ENCODE peak calls at places on chromosomes 3 and 15, in six cellular contexts. One of them, this sample, is unnamed.

GRCh38 chr3:38001456-38002081 is 11.0 kb downstream of the VILL start:
- DNase-seq in HepG2: no peak
- DNase-seq in substantia nigra: no peak
- DNase-seq in lower lobe of right lung: no peak
- DNase-seq in psoas muscle: peak
- DNase-seq in body of pancreas: peak
- DNase-seq in this sample: no peak

GRCh38 chr3:112610121-112610520 is 30.8 kb downstream of the CCDC80 start:
- DNase-seq in HepG2: no peak
- DNase-seq in substantia nigra: no peak
- DNase-seq in lower lobe of right lung: no peak
- DNase-seq in psoas muscle: no peak
- DNase-seq in body of pancreas: no peak
- DNase-seq in this sample: no peak

GRCh38 chr3:53350652-53351051 is 3.3 kb upstream of the DCP1A start:
- DNase-seq in HepG2: peak
- DNase-seq in substantia nigra: no peak
- DNase-seq in lower lobe of right lung: no peak
- DNase-seq in psoas muscle: no peak
- DNase-seq in body of pancreas: no peak
- DNase-seq in this sample: no peak

GRCh38 chr15:79977431-79977940 is 6.5 kb upstream of the BCL2A1 start:
- DNase-seq in HepG2: no peak
- DNase-seq in substantia nigra: no peak
- DNase-seq in lower lobe of right lung: peak
- DNase-seq in psoas muscle: no peak
- DNase-seq in body of pancreas: no peak
- DNase-seq in this sample: no peak

GRCh38 chr15:41995476-41995855 is 23.1 kb upstream of the EHD4 start:
- DNase-seq in HepG2: no peak
- DNase-seq in substantia nigra: no peak
- DNase-seq in lower lobe of right lung: no peak
- DNase-seq in psoas muscle: peak
- DNase-seq in body of pancreas: no peak
- DNase-seq in this sample: no peak

GRCh38 chr3:187976361-187976900 is 177.5 kb upstream of the LPP start:
- DNase-seq in HepG2: no peak
- DNase-seq in substantia nigra: no peak
- DNase-seq in lower lobe of right lung: no peak
- DNase-seq in psoas muscle: no peak
- DNase-seq in body of pancreas: no peak
- DNase-seq in this sample: no peak

GRCh38 chr3:79264892-79265291 is 502.9 kb downstream of the ROBO1 start:
- DNase-seq in HepG2: no peak
- DNase-seq in substantia nigra: no peak
- DNase-seq in lower lobe of right lung: no peak
- DNase-seq in psoas muscle: no peak
- DNase-seq in body of pancreas: no peak
- DNase-seq in this sample: no peak

GRCh38 chr3:147191795-147192385 is 214.5 kb downstream of the ZIC4 start:
- DNase-seq in HepG2: peak
- DNase-seq in substantia nigra: no peak
- DNase-seq in lower lobe of right lung: no peak
- DNase-seq in psoas muscle: no peak
- DNase-seq in body of pancreas: peak
- DNase-seq in this sample: peak

GRCh38 chr3:71076361-71076997 is 507.0 kb downstream of the FOXP1 start:
- DNase-seq in HepG2: peak
- DNase-seq in substantia nigra: no peak
- DNase-seq in lower lobe of right lung: no peak
- DNase-seq in psoas muscle: no peak
- DNase-seq in body of pancreas: no peak
- DNase-seq in this sample: no peak

GRCh38 chr3:117510396-117510795 is 800.8 kb downstream of the TUSC7 start:
- DNase-seq in HepG2: no peak
- DNase-seq in substantia nigra: no peak
- DNase-seq in lower lobe of right lung: no peak
- DNase-seq in psoas muscle: no peak
- DNase-seq in body of pancreas: no peak
- DNase-seq in this sample: no peak

GRCh38 chr3:30282052-30282708 is 324.2 kb upstream of the TGFBR2 start:
- DNase-seq in HepG2: peak
- DNase-seq in substantia nigra: no peak
- DNase-seq in lower lobe of right lung: no peak
- DNase-seq in psoas muscle: no peak
- DNase-seq in body of pancreas: no peak
- DNase-seq in this sample: no peak

GRCh38 chr15:74584204-74584603 is 31.4 kb upstream of the CLK3 start:
- DNase-seq in HepG2: no peak
- DNase-seq in substantia nigra: no peak
- DNase-seq in lower lobe of right lung: no peak
- DNase-seq in psoas muscle: no peak
- DNase-seq in body of pancreas: no peak
- DNase-seq in this sample: no peak

GRCh38 chr15:70284438-70285214 is 186.9 kb upstream of the TLE3 start:
- DNase-seq in HepG2: no peak
- DNase-seq in substantia nigra: no peak
- DNase-seq in lower lobe of right lung: peak
- DNase-seq in psoas muscle: no peak
- DNase-seq in body of pancreas: peak
- DNase-seq in this sample: no peak

GRCh38 chr15:65289261-65289854 is 2.7 kb upstream of the PARP16 start:
- DNase-seq in HepG2: no peak
- DNase-seq in substantia nigra: no peak
- DNase-seq in lower lobe of right lung: no peak
- DNase-seq in psoas muscle: no peak
- DNase-seq in body of pancreas: no peak
- DNase-seq in this sample: no peak

GRCh38 chr3:88005066-88005465 is 53.7 kb downstream of the CGGBP1 start:
- DNase-seq in HepG2: no peak
- DNase-seq in substantia nigra: no peak
- DNase-seq in lower lobe of right lung: no peak
- DNase-seq in psoas muscle: no peak
- DNase-seq in body of pancreas: no peak
- DNase-seq in this sample: no peak

GRCh38 chr3:131402391-131403039 is 20.9 kb downstream of the NUDT16 start:
- DNase-seq in HepG2: no peak
- DNase-seq in substantia nigra: no peak
- DNase-seq in lower lobe of right lung: peak
- DNase-seq in psoas muscle: no peak
- DNase-seq in body of pancreas: no peak
- DNase-seq in this sample: peak

GRCh38 chr3:38707730-38708129 is 58.2 kb upstream of the SCN5A start:
- DNase-seq in HepG2: peak
- DNase-seq in substantia nigra: no peak
- DNase-seq in lower lobe of right lung: no peak
- DNase-seq in psoas muscle: no peak
- DNase-seq in body of pancreas: no peak
- DNase-seq in this sample: no peak

GRCh38 chr15:90400005-90400758 is 12.1 kb downstream of the IQGAP1 start:
- DNase-seq in HepG2: peak
- DNase-seq in substantia nigra: no peak
- DNase-seq in lower lobe of right lung: no peak
- DNase-seq in psoas muscle: no peak
- DNase-seq in body of pancreas: no peak
- DNase-seq in this sample: no peak

GRCh38 chr3:46946856-46947544 is 29.5 kb downstream of the CCDC12 start:
- DNase-seq in HepG2: peak
- DNase-seq in substantia nigra: no peak
- DNase-seq in lower lobe of right lung: peak
- DNase-seq in psoas muscle: no peak
- DNase-seq in body of pancreas: peak
- DNase-seq in this sample: no peak

GRCh38 chr3:160810360-160810759 is 54.3 kb downstream of the PPM1L start:
- DNase-seq in HepG2: no peak
- DNase-seq in substantia nigra: no peak
- DNase-seq in lower lobe of right lung: no peak
- DNase-seq in psoas muscle: peak
- DNase-seq in body of pancreas: no peak
- DNase-seq in this sample: no peak

GRCh38 chr3:66971891-66972551 is 26.1 kb upstream of the KBTBD8 start:
- DNase-seq in HepG2: peak
- DNase-seq in substantia nigra: peak
- DNase-seq in lower lobe of right lung: peak
- DNase-seq in psoas muscle: peak
- DNase-seq in body of pancreas: peak
- DNase-seq in this sample: peak

GRCh38 chr3:112605285-112605684 is 35.7 kb downstream of the CCDC80 start:
- DNase-seq in HepG2: no peak
- DNase-seq in substantia nigra: no peak
- DNase-seq in lower lobe of right lung: no peak
- DNase-seq in psoas muscle: no peak
- DNase-seq in body of pancreas: no peak
- DNase-seq in this sample: no peak

GRCh38 chr3:45915518-45916231 is 27.6 kb upstream of the CXCR6 start:
- DNase-seq in HepG2: no peak
- DNase-seq in substantia nigra: no peak
- DNase-seq in lower lobe of right lung: no peak
- DNase-seq in psoas muscle: no peak
- DNase-seq in body of pancreas: no peak
- DNase-seq in this sample: no peak

GRCh38 chr3:168570404-168571173 is 474.9 kb upstream of the GOLIM4 start:
- DNase-seq in HepG2: no peak
- DNase-seq in substantia nigra: no peak
- DNase-seq in lower lobe of right lung: no peak
- DNase-seq in psoas muscle: no peak
- DNase-seq in body of pancreas: no peak
- DNase-seq in this sample: no peak

GRCh38 chr15:27399236-27399635 is 428.3 kb downstream of the GABRG3 start:
- DNase-seq in HepG2: no peak
- DNase-seq in substantia nigra: no peak
- DNase-seq in lower lobe of right lung: no peak
- DNase-seq in psoas muscle: no peak
- DNase-seq in body of pancreas: no peak
- DNase-seq in this sample: no peak

GRCh38 chr3:55522077-55522476 is 35.0 kb upstream of the WNT5A start:
- DNase-seq in HepG2: no peak
- DNase-seq in substantia nigra: no peak
- DNase-seq in lower lobe of right lung: no peak
- DNase-seq in psoas muscle: no peak
- DNase-seq in body of pancreas: no peak
- DNase-seq in this sample: no peak

GRCh38 chr3:120459196-120459595 is 8.4 kb upstream of the FSTL1 start:
- DNase-seq in HepG2: no peak
- DNase-seq in substantia nigra: no peak
- DNase-seq in lower lobe of right lung: no peak
- DNase-seq in psoas muscle: no peak
- DNase-seq in body of pancreas: no peak
- DNase-seq in this sample: no peak

GRCh38 chr3:183734750-183735284 is 37.2 kb downstream of the YEATS2 start:
- DNase-seq in HepG2: no peak
- DNase-seq in substantia nigra: no peak
- DNase-seq in lower lobe of right lung: no peak
- DNase-seq in psoas muscle: no peak
- DNase-seq in body of pancreas: no peak
- DNase-seq in this sample: no peak

GRCh38 chr15:78947506-78947905 is 2.7 kb upstream of the CTSH start:
- DNase-seq in HepG2: no peak
- DNase-seq in substantia nigra: no peak
- DNase-seq in lower lobe of right lung: no peak
- DNase-seq in psoas muscle: no peak
- DNase-seq in body of pancreas: no peak
- DNase-seq in this sample: no peak

GRCh38 chr3:144049374-144049773 is 77.8 kb downstream of the DIPK2A start:
- DNase-seq in HepG2: no peak
- DNase-seq in substantia nigra: no peak
- DNase-seq in lower lobe of right lung: no peak
- DNase-seq in psoas muscle: no peak
- DNase-seq in body of pancreas: no peak
- DNase-seq in this sample: no peak

GRCh38 chr15:63487076-63487757 is 17.2 kb upstream of the USP3 start:
- DNase-seq in HepG2: peak
- DNase-seq in substantia nigra: peak
- DNase-seq in lower lobe of right lung: peak
- DNase-seq in psoas muscle: peak
- DNase-seq in body of pancreas: peak
- DNase-seq in this sample: peak

GRCh38 chr3:71080517-71081083 is 502.9 kb downstream of the FOXP1 start:
- DNase-seq in HepG2: no peak
- DNase-seq in substantia nigra: no peak
- DNase-seq in lower lobe of right lung: no peak
- DNase-seq in psoas muscle: no peak
- DNase-seq in body of pancreas: no peak
- DNase-seq in this sample: no peak

GRCh38 chr15:64333986-64334385 is 22.0 kb downstream of the CSNK1G1 start:
- DNase-seq in HepG2: no peak
- DNase-seq in substantia nigra: no peak
- DNase-seq in lower lobe of right lung: no peak
- DNase-seq in psoas muscle: no peak
- DNase-seq in body of pancreas: no peak
- DNase-seq in this sample: no peak

GRCh38 chr3:15579071-15579470 is 22.3 kb downstream of the HACL1 start:
- DNase-seq in HepG2: no peak
- DNase-seq in substantia nigra: no peak
- DNase-seq in lower lobe of right lung: no peak
- DNase-seq in psoas muscle: no peak
- DNase-seq in body of pancreas: no peak
- DNase-seq in this sample: no peak

GRCh38 chr3:12618426-12618825 is 45.5 kb downstream of the RAF1 start:
- DNase-seq in HepG2: no peak
- DNase-seq in substantia nigra: no peak
- DNase-seq in lower lobe of right lung: no peak
- DNase-seq in psoas muscle: no peak
- DNase-seq in body of pancreas: no peak
- DNase-seq in this sample: no peak
- H3K27ac ChIP-seq in HepG2: no peak
- H3K27ac ChIP-seq in substantia nigra: no peak
- H3K27ac ChIP-seq in lower lobe of right lung: no peak
- H3K27ac ChIP-seq in psoas muscle: no peak
- H3K27ac ChIP-seq in body of pancreas: no peak
- H3K27ac ChIP-seq in this sample: no peak

GRCh38 chr3:177420643-177421042 is 223.4 kb upstream of the TBL1XR1 start:
- DNase-seq in HepG2: no peak
- DNase-seq in substantia nigra: no peak
- DNase-seq in lower lobe of right lung: no peak
- DNase-seq in psoas muscle: no peak
- DNase-seq in body of pancreas: no peak
- DNase-seq in this sample: no peak
- H3K27ac ChIP-seq in HepG2: no peak
- H3K27ac ChIP-seq in substantia nigra: no peak
- H3K27ac ChIP-seq in lower lobe of right lung: no peak
- H3K27ac ChIP-seq in psoas muscle: no peak
- H3K27ac ChIP-seq in body of pancreas: no peak
- H3K27ac ChIP-seq in this sample: no peak

GRCh38 chr3:195908439-195909293 is at the start of gene TNK2:
- DNase-seq in HepG2: no peak
- DNase-seq in substantia nigra: no peak
- DNase-seq in lower lobe of right lung: peak
- DNase-seq in psoas muscle: peak
- DNase-seq in body of pancreas: no peak
- DNase-seq in this sample: no peak
- H3K27ac ChIP-seq in HepG2: no peak
- H3K27ac ChIP-seq in substantia nigra: peak
- H3K27ac ChIP-seq in lower lobe of right lung: peak
- H3K27ac ChIP-seq in psoas muscle: peak
- H3K27ac ChIP-seq in body of pancreas: peak
- H3K27ac ChIP-seq in this sample: peak

GRCh38 chr15:101203607-101204006 is 48.2 kb downstream of the CHSY1 start:
- DNase-seq in HepG2: peak
- DNase-seq in substantia nigra: no peak
- DNase-seq in lower lobe of right lung: no peak
- DNase-seq in psoas muscle: no peak
- DNase-seq in body of pancreas: no peak
- DNase-seq in this sample: no peak
- H3K27ac ChIP-seq in HepG2: no peak
- H3K27ac ChIP-seq in substantia nigra: no peak
- H3K27ac ChIP-seq in lower lobe of right lung: no peak
- H3K27ac ChIP-seq in psoas muscle: no peak
- H3K27ac ChIP-seq in body of pancreas: no peak
- H3K27ac ChIP-seq in this sample: no peak

GRCh38 chr3:143001034-143001368 is 369 bp upstream of the U2SURP start:
- DNase-seq in HepG2: no peak
- DNase-seq in substantia nigra: no peak
- DNase-seq in lower lobe of right lung: peak
- DNase-seq in psoas muscle: peak
- DNase-seq in body of pancreas: no peak
- DNase-seq in this sample: no peak
- H3K27ac ChIP-seq in HepG2: peak
- H3K27ac ChIP-seq in substantia nigra: peak
- H3K27ac ChIP-seq in lower lobe of right lung: peak
- H3K27ac ChIP-seq in psoas muscle: peak
- H3K27ac ChIP-seq in body of pancreas: peak
- H3K27ac ChIP-seq in this sample: peak

This sample was measured in caudate nucleus.